ENCODE peak calls at places on chromosomes 7 and 10, in four cellular contexts. Y is neuronal stem cell, M is astrocyte, E is PC-3. G is an unnamed sample.

GRCh38 chr7:73519867-73520672 is 2.0 kb downstream of the BAZ1B start:
- DNase-seq in E (no peak), M (no peak), Y (no peak), G (peak; percentile 47)

GRCh38 chr7:12422449-12423320 is 19.0 kb upstream of the VWDE start:
- DNase-seq in M (no peak), Y (no peak), E (peak; percentile 64), G (peak; percentile 39)

GRCh38 chr10:24223953-24224352 is 15.0 kb downstream of the KIAA1217 start:
- DNase-seq in Y (no peak), E (no peak), M (no peak), G (no peak)

GRCh38 chr7:131196808-131197207 is 130.9 kb upstream of the MKLN1 start:
- DNase-seq in Y (peak; percentile 38), E (no peak), M (peak; percentile 39), G (peak; percentile 32)

GRCh38 chr7:20219446-20220292 is 2.5 kb upstream of the MACC1 start:
- DNase-seq in Y (no peak), M (peak; percentile 99), E (peak; percentile 90), G (peak; percentile 83)

GRCh38 chr7:99000904-99001442 is 122.6 kb downstream of the TRRAP start:
- DNase-seq in Y (no peak), M (peak; percentile 10), E (no peak), G (no peak)

GRCh38 chr10:79385804-79386531 is 38.7 kb downstream of the PPIF start:
- DNase-seq in E (no peak), Y (no peak), M (no peak), G (peak; percentile 55)

GRCh38 chr10:29583674-29584073 is 51.1 kb downstream of the SVIL start:
- DNase-seq in M (peak; percentile 87), Y (no peak), E (peak; percentile 6), G (no peak)

GRCh38 chr7:116528008-116528789 is 3.4 kb downstream of the CAV1 start:
- DNase-seq in Y (no peak), E (peak; percentile 85), M (peak; percentile 96), G (peak; percentile 58)

GRCh38 chr10:95454356-95454755 is 106.8 kb downstream of the SORBS1 start:
- DNase-seq in E (no peak), Y (no peak), M (no peak), G (no peak)

GRCh38 chr7:129739427-129739826 is 127.9 kb downstream of the NRF1 start:
- DNase-seq in E (peak; percentile 84), Y (no peak), M (peak; percentile 29), G (no peak)

GRCh38 chr7:132777419-132777818 is 201.1 kb upstream of the PLXNA4 start:
- DNase-seq in Y (no peak), M (no peak), E (no peak), G (no peak)
- H3K9ac ChIP-seq in Y (no peak overlapping the region), M (no peak overlapping the region), E (no peak overlapping the region), G (no peak overlapping the region)

GRCh38 chr7:143462045-143462444 is 15.6 kb upstream of the TAS2R41 start:
- DNase-seq in M (no peak), Y (no peak), E (no peak), G (no peak)

GRCh38 chr7:143463556-143463955 is 14.1 kb upstream of the TAS2R41 start:
- DNase-seq in E (no peak), Y (no peak), M (no peak), G (no peak)

DNA sequence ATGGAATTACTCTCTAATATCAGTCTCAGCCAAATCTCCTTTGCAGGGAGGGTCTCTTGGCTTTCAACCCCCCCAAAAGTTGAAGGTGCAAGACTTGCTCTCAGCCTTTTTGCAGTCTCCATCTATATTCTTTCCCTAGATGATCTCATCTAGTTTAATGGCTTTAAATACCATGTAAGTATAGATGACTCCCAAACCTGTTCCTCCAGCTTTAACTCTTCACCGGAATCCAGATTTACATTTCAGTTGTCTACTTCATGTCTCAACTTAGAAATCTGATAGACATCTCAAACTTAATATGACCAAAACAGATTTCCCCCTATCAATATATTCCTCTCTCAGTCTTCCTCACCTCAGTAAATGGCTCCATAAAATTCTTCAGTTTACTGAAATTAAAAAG is 9.9 kb upstream of the TAS2R41 start:
- DNase-seq in E (peak; percentile 80), Y (no peak), M (no peak), G (no peak)
- H3K4me2 ChIP-seq in E (peak overlapping the region; percentile 29), Y (no peak overlapping the region), M (no peak overlapping the region), G (no peak overlapping the region)

GRCh38 chr10:11285171-11285570 is 267.5 kb downstream of the CELF2 start:
- DNase-seq in M (no peak), E (no peak), Y (no peak), G (peak; percentile 16)

GRCh38 chr10:11282661-11283060 is 265.0 kb downstream of the CELF2 start:
- DNase-seq in Y (no peak), M (no peak), E (no peak), G (no peak)

GRCh38 chr10:11282156-11282555 is 264.5 kb downstream of the CELF2 start:
- DNase-seq in M (no peak), E (no peak), Y (no peak), G (no peak)

GRCh38 chr10:11286261-11286989 is 268.8 kb downstream of the CELF2 start:
- DNase-seq in M (no peak), Y (no peak), E (no peak), G (no peak)

DNA sequence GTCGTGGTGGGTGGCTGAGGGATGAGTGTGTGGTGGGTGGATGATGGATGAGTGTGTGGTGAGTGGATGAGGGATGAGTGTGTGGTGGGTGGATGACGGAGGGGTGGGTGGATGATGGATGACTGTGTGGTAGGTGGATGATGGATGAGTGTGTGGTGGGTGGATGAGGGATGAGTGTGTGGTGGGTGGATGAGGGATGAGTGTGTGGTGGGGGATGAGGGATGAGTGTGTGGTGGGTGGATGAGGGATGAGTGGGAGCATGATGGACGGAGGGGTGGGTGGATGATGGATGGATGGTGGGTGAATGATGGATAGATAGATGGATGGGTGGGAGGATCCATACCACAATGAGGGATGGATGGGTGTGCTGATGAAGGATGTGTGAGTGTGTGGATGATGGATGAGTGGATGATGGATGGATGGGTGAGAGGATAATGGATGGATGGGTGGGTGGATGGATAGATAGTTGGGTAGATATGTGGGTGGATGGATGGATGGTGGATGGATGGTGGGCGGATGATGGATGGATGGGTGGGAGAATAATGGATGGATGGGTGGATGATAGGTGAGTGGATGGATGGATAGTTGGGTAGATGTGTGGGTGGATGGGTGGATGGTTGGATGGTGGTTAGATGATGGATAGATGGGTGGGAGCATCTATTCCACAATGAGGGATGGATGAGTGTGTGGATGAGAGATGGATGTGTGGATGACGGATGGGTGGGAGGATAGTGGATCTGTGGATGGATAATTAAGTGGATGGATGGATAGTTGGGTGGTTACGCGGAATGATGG is 266.8 kb downstream of the CELF2 start:
- DNase-seq in Y (no peak), E (no peak), M (no peak), G (no peak)
- H3K9ac ChIP-seq in Y (no peak overlapping the region), E (no peak overlapping the region), M (no peak overlapping the region), G (no peak overlapping the region)

GRCh38 chr10:32412499-32412853 is 33.5 kb upstream of the CCDC7 start:
- DNase-seq in E (peak; percentile 65), M (peak; percentile 83), Y (no peak), G (no peak)
- H3K4me2 ChIP-seq in E (peak overlapping the region; percentile 7), M (peak overlapping the region; percentile 53), Y (no peak overlapping the region), G (no peak overlapping the region)

DNA sequence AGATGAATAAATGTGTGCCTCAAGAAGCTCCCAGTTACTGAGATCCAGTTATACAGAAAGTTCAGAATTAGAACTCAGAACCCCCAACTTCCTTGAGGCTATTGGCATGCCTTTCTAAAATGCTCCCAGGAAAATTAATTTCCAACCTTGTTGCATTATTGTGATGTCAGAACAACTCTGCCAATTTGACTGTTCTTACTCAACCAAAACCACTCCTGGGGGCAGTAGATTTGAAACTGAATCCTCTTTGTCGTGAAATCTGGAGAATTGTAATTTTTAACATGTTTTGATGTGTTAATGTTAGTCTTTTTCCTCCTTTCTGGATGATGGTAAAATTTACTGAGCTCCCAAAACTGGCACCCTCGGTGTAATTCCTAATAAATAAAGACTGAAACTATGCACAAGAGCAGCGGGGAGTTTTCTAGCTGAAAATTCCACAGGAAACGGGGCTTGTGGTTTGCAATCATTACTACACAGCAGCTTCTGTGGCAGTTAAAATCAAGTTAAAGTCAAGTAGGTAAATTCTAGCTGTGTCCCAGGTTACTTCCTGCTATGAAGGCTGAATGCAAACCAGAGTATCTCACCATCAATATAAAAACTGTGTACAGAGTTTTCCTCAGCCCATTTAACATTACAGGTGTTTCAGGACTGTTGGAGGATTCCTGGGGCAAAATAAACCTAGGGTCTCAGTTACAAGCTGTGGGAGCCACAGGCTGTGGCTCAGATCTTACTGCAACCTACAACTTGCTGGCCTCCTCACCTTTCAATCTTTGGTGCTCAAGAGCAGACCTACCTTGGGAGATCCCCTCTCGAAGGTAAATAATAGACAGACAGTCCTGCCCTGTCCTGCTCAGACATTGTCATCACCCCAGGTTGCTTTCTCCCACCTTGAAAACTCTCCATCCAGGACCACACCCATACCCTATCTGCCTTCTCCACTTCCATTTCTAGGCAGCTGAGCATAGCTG is 156.3 kb upstream of the KMT2E start:
- DNase-seq in Y (no peak), M (no peak), E (no peak), G (no peak)
- H3K9ac ChIP-seq in Y (no peak overlapping the region), M (no peak overlapping the region), E (no peak overlapping the region), G (no peak overlapping the region)

GRCh38 chr7:97835296-97836138 is 36.7 kb downstream of the ASNS start:
- DNase-seq in Y (peak; percentile 63), E (peak; percentile 79), M (peak; percentile 18), G (peak; percentile 70)
- H3K4me2 ChIP-seq in Y (no peak overlapping the region), E (no peak overlapping the region), M (no peak overlapping the region), G (no peak overlapping the region)

GRCh38 chr7:66283003-66283920 is 78.1 kb downstream of the TPST1 start:
- DNase-seq in Y (no peak), M (peak; percentile 87), E (peak; percentile 80), G (no peak)
- H3K9ac ChIP-seq in Y (no peak overlapping the region), M (peak overlapping the region; percentile 52), E (peak overlapping the region; percentile 25), G (no peak overlapping the region)

GRCh38 chr10:44952779-44953231 is 6.8 kb upstream of the RASSF4 start:
- DNase-seq in Y (no peak), E (no peak), M (no peak), G (peak; percentile 89)
- H3K4me2 ChIP-seq in Y (no peak overlapping the region), E (no peak overlapping the region), M (no peak overlapping the region), G (no peak overlapping the region)

GRCh38 chr7:101687791-101688182 is 58.7 kb upstream of the MYL10 start:
- DNase-seq in M (no peak), E (no peak), Y (no peak), G (no peak)

GRCh38 chr7:101688995-101689907 is 60.2 kb upstream of the MYL10 start:
- DNase-seq in Y (no peak), E (no peak), M (no peak), G (no peak)

GRCh38 chr7:101687081-101687480 is 58.0 kb upstream of the MYL10 start:
- DNase-seq in M (no peak), E (no peak), Y (no peak), G (no peak)

GRCh38 chr7:101690061-101690460 is 61.0 kb upstream of the MYL10 start:
- DNase-seq in M (no peak), E (no peak), Y (no peak), G (no peak)

DNA sequence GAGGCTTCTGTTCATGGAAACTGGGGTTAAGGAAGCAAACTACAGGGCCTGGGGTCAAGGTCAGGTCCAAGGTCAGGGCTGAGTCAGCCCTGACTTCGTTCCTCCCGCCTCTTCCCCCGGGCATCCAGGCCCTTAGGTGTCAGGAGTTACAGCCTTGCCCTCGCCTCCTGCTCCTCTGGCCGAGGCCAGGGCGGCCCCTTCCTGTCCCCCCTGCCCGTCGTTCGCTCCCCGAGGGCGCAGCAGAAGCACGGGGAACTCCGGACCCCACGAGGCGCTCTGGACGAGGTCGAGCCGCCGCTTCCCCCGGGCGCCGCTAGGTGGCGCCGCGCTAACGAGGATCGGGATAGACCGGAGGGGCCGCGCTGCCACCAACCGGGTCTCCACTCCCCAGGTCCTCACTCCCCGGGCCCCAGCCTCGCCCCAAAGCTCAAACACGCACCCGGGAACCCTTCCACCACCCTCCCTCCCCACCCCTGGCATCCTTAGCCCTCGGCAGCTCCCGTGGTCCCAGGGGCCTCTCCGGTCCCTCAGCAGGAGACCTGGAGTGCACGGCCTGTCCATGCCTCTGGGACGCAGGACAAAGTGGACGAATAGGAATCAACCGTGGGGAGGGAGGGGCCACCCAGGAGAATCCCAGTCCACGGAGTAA is 59.2 kb upstream of the MYL10 start:
- DNase-seq in M (peak; percentile 15), Y (peak; percentile 79), E (peak; percentile 70), G (peak; percentile 63)
- H3K9ac ChIP-seq in M (peak overlapping the region; percentile 52), Y (peak overlapping the region; percentile 54), E (peak overlapping the region; percentile 38), G (peak overlapping the region; percentile 56)